ENCODE peak calls at places on chromosomes 16 and 17, in four cellular contexts. S is neural crest cell, X is PC-3, H is HEK293T. E is an unnamed sample.

GRCh38 chr16:3026003-3026378 is 2.2 kb downstream of the THOC6 start:
- DNase-seq in H (no peak), X (no peak), S (no peak), E (no peak)

GRCh38 chr17:74686761-74687160 is 26.0 kb downstream of the CD300LF start:
- DNase-seq in X (peak; percentile 17), H (no peak), S (no peak), E (no peak)

GRCh38 chr16:12439443-12440232 is 364.0 kb downstream of the CPPED1 start:
- DNase-seq in X (peak; percentile 46), H (no peak), S (no peak), E (no peak)

GRCh38 chr16:27620533-27620932 is 70.6 kb downstream of the KATNIP start:
- DNase-seq in X (no peak), S (no peak), H (no peak), E (no peak)

GRCh38 chr16:75996491-75996890 is 270.2 kb upstream of the CPHXL start:
- DNase-seq in H (no peak), S (no peak), X (no peak), E (peak; percentile 0)

GRCh38 chr16:55992551-55992950 is 117.4 kb upstream of the CES5A start:
- DNase-seq in H (no peak), X (no peak), S (no peak), E (no peak)

GRCh38 chr17:83101805-83102480 is 22.5 kb downstream of the METRNL start:
- DNase-seq in X (no peak), S (no peak), H (no peak), E (peak; percentile 36)

GRCh38 chr17:30345089-30345433 is 11.2 kb upstream of the TMIGD1 start:
- DNase-seq in S (no peak), X (no peak), H (no peak), E (no peak)

GRCh38 chr17:36136031-36136430 is 32.4 kb downstream of the CCL4 start:
- DNase-seq in H (no peak), S (no peak), X (no peak), E (no peak)

GRCh38 chr17:82094931-82095776 is 2.9 kb downstream of the FASN start:
- DNase-seq in H (no peak), S (no peak), X (no peak), E (no peak)

GRCh38 chr17:20059728-20060188 is 50.6 kb downstream of the SPECC1 start:
- DNase-seq in S (no peak), X (peak; percentile 88), H (no peak), E (no peak)

GRCh38 chr17:65037157-65037556 is 19.4 kb downstream of the GNA13 start:
- DNase-seq in S (no peak), X (no peak), H (no peak), E (no peak)

GRCh38 chr16:52451971-52452421 is 94.9 kb downstream of the TOX3 start:
- DNase-seq in H (no peak), X (no peak), S (no peak), E (no peak)

GRCh38 chr17:53792997-53793396 is 29.7 kb upstream of the KIF2B start:
- DNase-seq in X (no peak), H (no peak), S (no peak), E (no peak)

GRCh38 chr17:74513987-74514631 is 17.2 kb downstream of the CD300LB start:
- DNase-seq in H (peak; percentile 23), S (peak; percentile 25), X (peak; percentile 46), E (peak; percentile 12)

GRCh38 chr16:59320657-59321056 is 586.5 kb upstream of the GOT2 start:
- DNase-seq in H (no peak), S (no peak), X (no peak), E (no peak)

GRCh38 chr17:76272541-76273434 is 7.6 kb downstream of the UBALD2 start:
- DNase-seq in X (no peak), S (no peak), H (no peak), E (no peak)

GRCh38 chr17:45129426-45129939 is 2.8 kb downstream of the PLCD3 start:
- DNase-seq in H (no peak), S (no peak), X (no peak), E (no peak)

GRCh38 chr17:41717408-41718286 is 5.5 kb downstream of the GAST start:
- DNase-seq in H (no peak), X (peak; percentile 57), S (no peak), E (no peak)